ENCODE peak calls at places on chromosomes 7 and 10, in five cellular contexts. One of them, this sample, is unnamed.

GRCh38 chr7:137848095-137848494 is 1.3 kb upstream of the DGKI start:
- DNase-seq in CD4-positive, CD25-positive, alpha-beta regulatory T cell: no peak
- DNase-seq in ovary: no peak
- DNase-seq in testis: no peak
- DNase-seq in ascending aorta: no peak
- DNase-seq in this sample: no peak

GRCh38 chr10:99461230-99461629 is 30.8 kb upstream of the GOT1 start:
- DNase-seq in ascending aorta: no peak
- DNase-seq in ovary: no peak
- DNase-seq in testis: no peak
- DNase-seq in CD4-positive, CD25-positive, alpha-beta regulatory T cell: no peak
- DNase-seq in this sample: no peak

GRCh38 chr7:2063562-2064360 is 169.0 kb downstream of the MAD1L1 start:
- DNase-seq in ascending aorta: no peak
- DNase-seq in CD4-positive, CD25-positive, alpha-beta regulatory T cell: no peak
- DNase-seq in testis: peak; percentile 26
- DNase-seq in ovary: no peak
- DNase-seq in this sample: peak; percentile 22

GRCh38 chr7:127383123-127383835 is 9.2 kb downstream of the ZNF800 start:
- DNase-seq in testis: no peak
- DNase-seq in ovary: no peak
- DNase-seq in ascending aorta: no peak
- DNase-seq in CD4-positive, CD25-positive, alpha-beta regulatory T cell: no peak
- DNase-seq in this sample: no peak

GRCh38 chr7:31852438-31852837 is 165.4 kb downstream of the PPP1R17 start:
- DNase-seq in ovary: no peak
- DNase-seq in CD4-positive, CD25-positive, alpha-beta regulatory T cell: no peak
- DNase-seq in ascending aorta: no peak
- DNase-seq in testis: no peak
- DNase-seq in this sample: no peak

GRCh38 chr10:70913546-70914240 is 25.3 kb upstream of the PCBD1 start:
- DNase-seq in ascending aorta: no peak
- DNase-seq in CD4-positive, CD25-positive, alpha-beta regulatory T cell: no peak
- DNase-seq in testis: no peak
- DNase-seq in ovary: no peak
- DNase-seq in this sample: no peak

GRCh38 chr7:22759721-22760120 is 32.7 kb downstream of the IL6 start:
- DNase-seq in CD4-positive, CD25-positive, alpha-beta regulatory T cell: no peak
- DNase-seq in ovary: no peak
- DNase-seq in testis: no peak
- DNase-seq in ascending aorta: no peak
- DNase-seq in this sample: no peak

GRCh38 chr7:128697301-128697905 is 25.3 kb downstream of the GARIN1A start:
- DNase-seq in ascending aorta: no peak
- DNase-seq in ovary: no peak
- DNase-seq in testis: peak; percentile 52
- DNase-seq in CD4-positive, CD25-positive, alpha-beta regulatory T cell: peak; percentile 7
- DNase-seq in this sample: peak; percentile 79

GRCh38 chr7:66698652-66699205 is 41.8 kb upstream of the RABGEF1 start:
- DNase-seq in ovary: no peak
- DNase-seq in testis: no peak
- DNase-seq in ascending aorta: no peak
- DNase-seq in CD4-positive, CD25-positive, alpha-beta regulatory T cell: no peak
- DNase-seq in this sample: no peak

GRCh38 chr7:45292481-45292880 is 134.9 kb downstream of the RAMP3 start:
- DNase-seq in ovary: no peak
- DNase-seq in testis: no peak
- DNase-seq in ascending aorta: no peak
- DNase-seq in CD4-positive, CD25-positive, alpha-beta regulatory T cell: no peak
- DNase-seq in this sample: no peak

GRCh38 chr10:102246261-102246660 is 929 bp downstream of the GBF1 start:
- DNase-seq in ovary: no peak
- DNase-seq in CD4-positive, CD25-positive, alpha-beta regulatory T cell: no peak
- DNase-seq in testis: no peak
- DNase-seq in ascending aorta: no peak
- DNase-seq in this sample: no peak

GRCh38 chr7:3950249-3950648 is 649.2 kb downstream of the SDK1 start:
- DNase-seq in ovary: no peak
- DNase-seq in testis: no peak
- DNase-seq in ascending aorta: no peak
- DNase-seq in CD4-positive, CD25-positive, alpha-beta regulatory T cell: no peak
- DNase-seq in this sample: no peak

GRCh38 chr7:92809397-92810241 is 26.8 kb downstream of the CDK6 start:
- DNase-seq in ovary: peak; percentile 60
- DNase-seq in ascending aorta: peak; percentile 69
- DNase-seq in testis: peak; percentile 79
- DNase-seq in CD4-positive, CD25-positive, alpha-beta regulatory T cell: peak; percentile 42
- DNase-seq in this sample: peak; percentile 59

GRCh38 chr10:96540240-96540639 is 26.5 kb upstream of the TLL2 start:
- DNase-seq in testis: no peak
- DNase-seq in ascending aorta: no peak
- DNase-seq in CD4-positive, CD25-positive, alpha-beta regulatory T cell: no peak
- DNase-seq in ovary: no peak
- DNase-seq in this sample: no peak

GRCh38 chr7:30900053-30900452 is 11.6 kb upstream of the AQP1 start:
- DNase-seq in ovary: no peak
- DNase-seq in CD4-positive, CD25-positive, alpha-beta regulatory T cell: no peak
- DNase-seq in testis: no peak
- DNase-seq in ascending aorta: no peak
- DNase-seq in this sample: no peak

GRCh38 chr7:137956591-137956990 is 45.3 kb downstream of the CREB3L2 start:
- DNase-seq in ovary: no peak
- DNase-seq in testis: no peak
- DNase-seq in ascending aorta: no peak
- DNase-seq in CD4-positive, CD25-positive, alpha-beta regulatory T cell: no peak
- DNase-seq in this sample: no peak

GRCh38 chr10:95422196-95422595 is 131.4 kb upstream of the PDLIM1 start:
- DNase-seq in CD4-positive, CD25-positive, alpha-beta regulatory T cell: no peak
- DNase-seq in testis: no peak
- DNase-seq in ovary: no peak
- DNase-seq in ascending aorta: no peak
- DNase-seq in this sample: no peak

GRCh38 chr10:78684954-78685353 is 383.8 kb upstream of the ZMIZ1 start:
- DNase-seq in ascending aorta: no peak
- DNase-seq in CD4-positive, CD25-positive, alpha-beta regulatory T cell: no peak
- DNase-seq in ovary: no peak
- DNase-seq in testis: no peak
- DNase-seq in this sample: no peak

GRCh38 chr10:106618611-106619010 is 545.9 kb downstream of the SORCS1 start:
- DNase-seq in CD4-positive, CD25-positive, alpha-beta regulatory T cell: no peak
- DNase-seq in ovary: no peak
- DNase-seq in ascending aorta: no peak
- DNase-seq in testis: no peak
- DNase-seq in this sample: no peak

GRCh38 chr7:35551682-35552081 is 143.3 kb downstream of the HERPUD2 start:
- DNase-seq in testis: no peak
- DNase-seq in ovary: no peak
- DNase-seq in ascending aorta: peak; percentile 4
- DNase-seq in CD4-positive, CD25-positive, alpha-beta regulatory T cell: no peak
- DNase-seq in this sample: no peak

GRCh38 chr7:155797262-155798250 is 14.7 kb downstream of the SHH start:
- DNase-seq in ovary: no peak
- DNase-seq in ascending aorta: no peak
- DNase-seq in testis: no peak
- DNase-seq in CD4-positive, CD25-positive, alpha-beta regulatory T cell: no peak
- DNase-seq in this sample: no peak

GRCh38 chr7:114141415-114141814 is 222.6 kb upstream of the PPP1R3A start:
- DNase-seq in testis: no peak
- DNase-seq in ascending aorta: no peak
- DNase-seq in ovary: no peak
- DNase-seq in CD4-positive, CD25-positive, alpha-beta regulatory T cell: no peak
- DNase-seq in this sample: no peak

GRCh38 chr7:18162653-18163052 is 135.0 kb upstream of the PRPS1L1 start:
- DNase-seq in ascending aorta: no peak
- DNase-seq in testis: no peak
- DNase-seq in ovary: no peak
- DNase-seq in CD4-positive, CD25-positive, alpha-beta regulatory T cell: no peak
- DNase-seq in this sample: no peak

GRCh38 chr10:88926484-88927249 is 25.9 kb downstream of the ACTA2 start:
- DNase-seq in ovary: no peak
- DNase-seq in testis: no peak
- DNase-seq in ascending aorta: no peak
- DNase-seq in CD4-positive, CD25-positive, alpha-beta regulatory T cell: no peak
- DNase-seq in this sample: no peak

GRCh38 chr10:79130846-79131245 is 62.1 kb downstream of the ZMIZ1 start:
- DNase-seq in ascending aorta: no peak
- DNase-seq in CD4-positive, CD25-positive, alpha-beta regulatory T cell: no peak
- DNase-seq in ovary: no peak
- DNase-seq in testis: no peak
- DNase-seq in this sample: no peak

GRCh38 chr7:126589068-126589684 is 663.6 kb downstream of the GRM8 start:
- DNase-seq in CD4-positive, CD25-positive, alpha-beta regulatory T cell: no peak
- DNase-seq in ascending aorta: no peak
- DNase-seq in testis: no peak
- DNase-seq in ovary: no peak
- DNase-seq in this sample: no peak

GRCh38 chr7:124263232-124263827 is 230.5 kb upstream of the TMEM229A start:
- DNase-seq in CD4-positive, CD25-positive, alpha-beta regulatory T cell: no peak
- DNase-seq in testis: no peak
- DNase-seq in ovary: no peak
- DNase-seq in ascending aorta: no peak
- DNase-seq in this sample: no peak

GRCh38 chr7:105738133-105738532 is 138.3 kb downstream of the ATXN7L1 start:
- DNase-seq in ascending aorta: no peak
- DNase-seq in testis: no peak
- DNase-seq in CD4-positive, CD25-positive, alpha-beta regulatory T cell: no peak
- DNase-seq in ovary: no peak
- DNase-seq in this sample: no peak

GRCh38 chr7:18117482-18117881 is 89.8 kb upstream of the PRPS1L1 start:
- DNase-seq in ovary: no peak
- DNase-seq in testis: no peak
- DNase-seq in ascending aorta: no peak
- DNase-seq in CD4-positive, CD25-positive, alpha-beta regulatory T cell: no peak
- DNase-seq in this sample: no peak

GRCh38 chr10:6228010-6228511 is 25.3 kb downstream of the PFKFB3 start:
- DNase-seq in testis: no peak
- DNase-seq in ovary: no peak
- DNase-seq in ascending aorta: no peak
- DNase-seq in CD4-positive, CD25-positive, alpha-beta regulatory T cell: no peak
- DNase-seq in this sample: no peak

DNA sequence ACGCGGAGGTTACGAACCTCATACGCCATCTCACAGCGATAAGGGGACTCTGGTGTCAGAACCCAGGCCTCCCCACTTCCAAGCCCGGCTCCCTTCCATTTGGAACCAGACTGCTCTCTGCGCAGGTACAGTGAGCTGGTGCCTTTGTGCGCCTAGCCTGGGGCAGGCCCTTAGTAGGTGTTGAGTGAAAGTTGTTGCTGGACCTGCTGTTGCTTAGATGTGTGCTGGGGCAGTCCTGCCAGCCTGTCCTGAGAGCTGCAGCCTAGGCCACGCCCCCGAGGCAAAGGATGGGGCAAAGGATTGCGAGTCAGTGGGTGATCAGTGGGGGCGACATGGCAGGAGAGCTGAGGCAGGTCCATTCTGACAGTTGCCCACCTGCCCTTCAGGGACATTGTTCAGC is 72.5 kb upstream of the BTBD16 start:
- DNase-seq in ascending aorta: no peak
- DNase-seq in ovary: no peak
- DNase-seq in CD4-positive, CD25-positive, alpha-beta regulatory T cell: no peak
- DNase-seq in testis: no peak
- DNase-seq in this sample: no peak
- H3K36me3 ChIP-seq in ascending aorta: peaks cover 47% of the 10 kb centered on the region
- H3K36me3 ChIP-seq in ovary: no peaks in the 10 kb centered on the region
- H3K36me3 ChIP-seq in CD4-positive, CD25-positive, alpha-beta regulatory T cell: no peaks in the 10 kb centered on the region
- H3K36me3 ChIP-seq in testis: no peaks in the 10 kb centered on the region
- H3K36me3 ChIP-seq in this sample: no peaks in the 10 kb centered on the region

GRCh38 chr7:37442268-37442667 is 6.4 kb downstream of the ELMO1 start:
- DNase-seq in CD4-positive, CD25-positive, alpha-beta regulatory T cell: no peak
- DNase-seq in testis: no peak
- DNase-seq in ovary: no peak
- DNase-seq in ascending aorta: no peak
- DNase-seq in this sample: no peak

GRCh38 chr7:37438879-37439278 is 9.8 kb downstream of the ELMO1 start:
- DNase-seq in testis: no peak
- DNase-seq in ovary: no peak
- DNase-seq in ascending aorta: no peak
- DNase-seq in CD4-positive, CD25-positive, alpha-beta regulatory T cell: no peak
- DNase-seq in this sample: no peak

GRCh38 chr7:37440738-37441404 is 7.8 kb downstream of the ELMO1 start:
- DNase-seq in testis: no peak
- DNase-seq in ovary: no peak
- DNase-seq in CD4-positive, CD25-positive, alpha-beta regulatory T cell: no peak
- DNase-seq in ascending aorta: no peak
- DNase-seq in this sample: no peak

GRCh38 chr7:37441405-37441797 is 7.3 kb downstream of the ELMO1 start:
- DNase-seq in testis: no peak
- DNase-seq in ascending aorta: no peak
- DNase-seq in ovary: no peak
- DNase-seq in CD4-positive, CD25-positive, alpha-beta regulatory T cell: no peak
- DNase-seq in this sample: no peak

GRCh38 chr7:37439282-37440021 is 9.2 kb downstream of the ELMO1 start:
- DNase-seq in testis: no peak
- DNase-seq in ovary: no peak
- DNase-seq in CD4-positive, CD25-positive, alpha-beta regulatory T cell: no peak
- DNase-seq in ascending aorta: no peak
- DNase-seq in this sample: no peak
- H3K4me3 ChIP-seq in testis: no peak overlapping the region
- H3K4me3 ChIP-seq in ovary: no peak overlapping the region
- H3K4me3 ChIP-seq in CD4-positive, CD25-positive, alpha-beta regulatory T cell: no peak overlapping the region
- H3K4me3 ChIP-seq in ascending aorta: no peak overlapping the region
- H3K4me3 ChIP-seq in this sample: no peak overlapping the region

DNA sequence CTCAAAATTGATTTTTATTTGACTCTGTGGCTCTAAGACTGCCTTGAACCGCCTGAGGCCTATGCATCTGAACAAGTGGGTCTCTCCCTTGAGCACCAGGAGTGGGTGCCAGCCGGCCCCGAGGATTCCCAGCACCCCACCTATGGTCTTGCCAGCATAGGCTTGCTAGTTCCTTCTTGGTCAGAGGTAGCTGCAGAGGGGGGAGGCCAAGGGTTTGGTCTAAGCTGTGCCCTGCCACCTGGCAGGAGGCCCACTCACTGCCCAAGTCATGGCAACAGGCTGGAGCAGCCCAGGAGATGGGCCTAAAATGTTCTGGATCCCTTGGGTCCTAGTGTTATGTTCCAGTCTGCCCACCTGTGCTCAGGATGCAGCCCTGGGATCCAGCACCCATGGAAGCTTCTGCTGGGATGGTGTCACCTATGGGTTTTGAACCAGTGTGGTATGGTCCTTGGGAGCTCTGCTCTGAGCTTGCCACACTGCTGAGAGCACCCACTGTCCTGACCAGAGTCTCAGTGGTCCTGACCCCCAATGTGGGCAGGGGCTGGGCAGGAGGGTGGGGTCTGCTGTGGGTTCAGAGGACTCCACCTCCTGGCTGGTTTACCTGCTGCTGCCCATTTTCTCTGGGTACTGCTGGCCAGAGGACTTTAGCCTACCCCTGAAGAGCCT is 12.6 kb downstream of the YKT6 start:
- DNase-seq in testis: no peak
- DNase-seq in ovary: no peak
- DNase-seq in ascending aorta: no peak
- DNase-seq in CD4-positive, CD25-positive, alpha-beta regulatory T cell: no peak
- DNase-seq in this sample: no peak
- H3K36me3 ChIP-seq in testis: peaks cover 3% of the 10 kb centered on the region
- H3K36me3 ChIP-seq in ovary: no peaks in the 10 kb centered on the region
- H3K36me3 ChIP-seq in ascending aorta: peaks cover 46% of the 10 kb centered on the region
- H3K36me3 ChIP-seq in CD4-positive, CD25-positive, alpha-beta regulatory T cell: peaks cover 55% of the 10 kb centered on the region
- H3K36me3 ChIP-seq in this sample: peaks cover 47% of the 10 kb centered on the region

GRCh38 chr7:131859162-131859821 is 302.9 kb upstream of the PODXL start:
- DNase-seq in ovary: peak; percentile 20
- DNase-seq in testis: peak; percentile 85
- DNase-seq in ascending aorta: peak; percentile 76
- DNase-seq in CD4-positive, CD25-positive, alpha-beta regulatory T cell: no peak
- DNase-seq in this sample: peak; percentile 54
- H3K4me3 ChIP-seq in ovary: no peak overlapping the region
- H3K4me3 ChIP-seq in testis: no peak overlapping the region
- H3K4me3 ChIP-seq in ascending aorta: no peak overlapping the region
- H3K4me3 ChIP-seq in CD4-positive, CD25-positive, alpha-beta regulatory T cell: no peak overlapping the region
- H3K4me3 ChIP-seq in this sample: no peak overlapping the region

GRCh38 chr10:98252451-98252850 is 15.5 kb downstream of the LOXL4 start:
- DNase-seq in ascending aorta: no peak
- DNase-seq in ovary: no peak
- DNase-seq in testis: no peak
- DNase-seq in CD4-positive, CD25-positive, alpha-beta regulatory T cell: no peak
- DNase-seq in this sample: no peak
- H3K36me3 ChIP-seq in ascending aorta: peaks cover 62% of the 10 kb centered on the region
- H3K36me3 ChIP-seq in ovary: no peaks in the 10 kb centered on the region
- H3K36me3 ChIP-seq in testis: no peaks in the 10 kb centered on the region
- H3K36me3 ChIP-seq in CD4-positive, CD25-positive, alpha-beta regulatory T cell: peaks cover 35% of the 10 kb centered on the region
- H3K36me3 ChIP-seq in this sample: no peaks in the 10 kb centered on the region